ENCODE peak calls at places on chromosomes 4 and X, in eight cellular contexts. N is CD4-positive, alpha-beta T cell; V is lung; C is nephron progenitor cell; Z is H9; S is colonic mucosa; A is cardiac fibroblast; K is fibroblast of pulmonary artery. O is an unnamed sample.

GRCh38 chr4:153296424-153296823 is 48.1 kb upstream of the MND1 start:
- DNase-seq in V (no peak), S (peak), Z (no peak), N (no peak), A (no peak), K (peak), C (peak), O (peak)

GRCh38 chrX:10041383-10041782 is 74.2 kb downstream of the CLDN34 start:
- DNase-seq in Z (peak), V (no peak), K (no peak), A (no peak), N (no peak), C (no peak), S (no peak), O (peak)

GRCh38 chrX:115602729-115603389 is 41.9 kb downstream of the PLS3 start:
- DNase-seq in K (no peak), V (no peak), N (no peak), A (peak), C (no peak), S (no peak), Z (no peak), O (no peak)

GRCh38 chr4:173752610-173753009 is 222.6 kb upstream of the HAND2 start:
- DNase-seq in Z (peak), V (no peak), N (no peak), S (peak), A (peak), C (peak), K (peak), O (no peak)

GRCh38 chrX:123408856-123409737 is 225.0 kb downstream of the GRIA3 start:
- DNase-seq in S (no peak), K (peak), Z (no peak), N (no peak), A (no peak), V (no peak), C (no peak), O (no peak)

GRCh38 chr4:176309046-176309445 is 10.7 kb upstream of the SPCS3 start:
- DNase-seq in A (no peak), Z (no peak), N (no peak), S (no peak), C (no peak), V (no peak), K (no peak), O (no peak)

GRCh38 chr4:177077095-177077494 is 232.6 kb upstream of the NEIL3 start:
- DNase-seq in Z (no peak), N (no peak), V (no peak), S (no peak), K (no peak), A (no peak), C (no peak), O (no peak)

GRCh38 chr4:184805462-184806245 is 20.1 kb downstream of the ACSL1 start:
- DNase-seq in A (no peak), S (peak), N (no peak), Z (peak), K (no peak), V (peak), C (no peak), O (no peak)

GRCh38 chr4:6723851-6724250 is 7.9 kb downstream of the BLOC1S4 start:
- DNase-seq in V (no peak), K (no peak), S (no peak), A (no peak), N (no peak), C (no peak), Z (no peak), O (no peak)

GRCh38 chrX:135977611-135978010 is 3.8 kb upstream of the MMGT1 start:
- DNase-seq in N (no peak), K (peak), V (no peak), S (no peak), Z (no peak), A (peak), C (no peak), O (peak)

GRCh38 chrX:152306331-152306730 is 144.8 kb downstream of the GABRA3 start:
- DNase-seq in V (no peak), K (no peak), S (no peak), A (no peak), Z (no peak), C (no peak), N (no peak), O (no peak)

GRCh38 chrX:153873282-153874090 is 12.5 kb downstream of the L1CAM start:
- DNase-seq in Z (no peak), V (no peak), A (no peak), N (no peak), C (no peak), S (no peak), K (no peak), O (no peak)

GRCh38 chr4:41882622-41883347 is 52.4 kb upstream of the TMEM33 start:
- DNase-seq in N (peak), Z (peak), V (no peak), K (peak), S (peak), A (peak), C (peak), O (no peak)

GRCh38 chr4:1235381-1236102 is 13.4 kb downstream of the CTBP1 start:
- DNase-seq in K (no peak), S (no peak), A (no peak), V (no peak), N (no peak), C (no peak), Z (no peak), O (no peak)

GRCh38 chr4:2259541-2260267 is 2.2 kb downstream of the MXD4 start:
- DNase-seq in K (no peak), N (no peak), V (no peak), S (no peak), C (no peak), Z (no peak), A (no peak), O (no peak)

GRCh38 chr4:37826282-37827029 is at the start of gene PGM2:
- DNase-seq in K (peak), V (peak), S (peak), Z (peak), N (peak), C (peak), A (peak), O (no peak)

GRCh38 chr4:178471385-178471784 is 1029.1 kb upstream of the AGA start:
- DNase-seq in K (no peak), Z (no peak), S (no peak), N (no peak), V (no peak), C (no peak), A (no peak), O (no peak)
- TF ChIP-seq CTCF in K (no peak), Z (peak), S (no peak), N (no peak), V (no peak), C (no peak), A (no peak), O (no peak)

GRCh38 chr4:139704915-139705485 is 39.4 kb downstream of the MGST2 start:
- DNase-seq in K (no peak), C (no peak), N (no peak), V (no peak), A (peak), S (no peak), Z (no peak), O (no peak)
- TF ChIP-seq CTCF in K (peak), C (no peak), N (no peak), V (no peak), A (peak), S (no peak), Z (peak), O (peak)

DNA sequence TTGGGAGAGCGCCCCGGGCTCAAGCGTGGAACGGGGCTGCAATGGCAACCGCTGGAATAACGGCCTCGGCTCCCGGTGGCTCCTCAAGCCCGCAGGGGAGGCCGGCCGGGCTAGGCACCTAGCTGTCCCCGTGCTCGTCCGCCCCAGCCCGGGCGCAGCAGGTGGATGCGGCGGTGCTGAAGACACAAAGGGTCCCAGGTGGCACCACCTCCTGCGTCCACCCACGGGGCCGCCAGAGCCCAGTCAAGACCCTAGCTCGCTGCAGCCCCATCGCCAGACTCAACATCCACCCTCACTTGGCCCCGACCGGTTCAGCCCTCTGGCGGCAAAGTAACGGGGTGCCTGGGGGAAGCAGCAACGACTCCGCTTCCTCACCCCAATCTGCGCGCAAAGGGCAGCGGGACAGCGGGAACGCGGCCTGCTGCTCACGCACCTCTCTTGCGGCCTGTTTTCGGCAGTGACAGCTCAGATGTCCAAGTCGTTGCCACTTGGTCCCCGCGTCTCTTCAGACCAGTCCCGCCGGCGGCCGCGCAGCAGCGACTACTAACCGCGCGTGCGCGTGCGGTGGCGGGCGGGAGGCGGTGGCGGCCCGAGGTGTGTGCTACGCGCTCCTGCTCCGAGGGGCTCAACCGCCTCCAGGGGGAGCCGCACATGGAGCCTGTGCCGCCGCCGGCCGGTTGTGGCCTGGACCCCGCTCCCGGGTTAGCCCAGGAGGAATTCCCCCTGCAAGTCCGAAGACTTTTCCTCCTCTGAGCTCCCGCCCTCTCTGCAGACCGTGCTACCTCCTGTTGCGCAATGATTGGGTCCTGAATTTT is at the start of gene CLGN:
- DNase-seq in Z (peak), K (peak), V (peak), A (peak), C (peak), N (peak), S (peak), O (no peak)
- TF ChIP-seq CTCF in Z (peak), K (peak), V (peak), A (peak), C (peak), N (peak), S (no peak), O (peak)

GRCh38 chr4:99563310-99564186 is at the start of gene TRMT10A:
- DNase-seq in V (peak), A (peak), N (peak), S (peak), Z (peak), C (peak), K (peak), O (peak)
- TF ChIP-seq CTCF in V (no peak), A (no peak), N (no peak), S (no peak), Z (no peak), C (no peak), K (no peak), O (no peak)

GRCh38 chrX:17323397-17323796 is 51.6 kb upstream of the NHS start:
- DNase-seq in Z (no peak), N (no peak), V (no peak), S (no peak), A (no peak), C (no peak), K (no peak), O (no peak)
- TF ChIP-seq CTCF in Z (peak), N (no peak), V (no peak), S (no peak), A (no peak), C (no peak), K (no peak), O (no peak)

GRCh38 chr4:114184901-114185300 is 205.5 kb upstream of the ARSJ start:
- DNase-seq in V (no peak), C (no peak), K (no peak), Z (no peak), N (no peak), S (no peak), A (no peak), O (no peak)
- TF ChIP-seq CTCF in V (no peak), C (no peak), K (no peak), Z (no peak), N (no peak), S (no peak), A (no peak), O (no peak)

DNA sequence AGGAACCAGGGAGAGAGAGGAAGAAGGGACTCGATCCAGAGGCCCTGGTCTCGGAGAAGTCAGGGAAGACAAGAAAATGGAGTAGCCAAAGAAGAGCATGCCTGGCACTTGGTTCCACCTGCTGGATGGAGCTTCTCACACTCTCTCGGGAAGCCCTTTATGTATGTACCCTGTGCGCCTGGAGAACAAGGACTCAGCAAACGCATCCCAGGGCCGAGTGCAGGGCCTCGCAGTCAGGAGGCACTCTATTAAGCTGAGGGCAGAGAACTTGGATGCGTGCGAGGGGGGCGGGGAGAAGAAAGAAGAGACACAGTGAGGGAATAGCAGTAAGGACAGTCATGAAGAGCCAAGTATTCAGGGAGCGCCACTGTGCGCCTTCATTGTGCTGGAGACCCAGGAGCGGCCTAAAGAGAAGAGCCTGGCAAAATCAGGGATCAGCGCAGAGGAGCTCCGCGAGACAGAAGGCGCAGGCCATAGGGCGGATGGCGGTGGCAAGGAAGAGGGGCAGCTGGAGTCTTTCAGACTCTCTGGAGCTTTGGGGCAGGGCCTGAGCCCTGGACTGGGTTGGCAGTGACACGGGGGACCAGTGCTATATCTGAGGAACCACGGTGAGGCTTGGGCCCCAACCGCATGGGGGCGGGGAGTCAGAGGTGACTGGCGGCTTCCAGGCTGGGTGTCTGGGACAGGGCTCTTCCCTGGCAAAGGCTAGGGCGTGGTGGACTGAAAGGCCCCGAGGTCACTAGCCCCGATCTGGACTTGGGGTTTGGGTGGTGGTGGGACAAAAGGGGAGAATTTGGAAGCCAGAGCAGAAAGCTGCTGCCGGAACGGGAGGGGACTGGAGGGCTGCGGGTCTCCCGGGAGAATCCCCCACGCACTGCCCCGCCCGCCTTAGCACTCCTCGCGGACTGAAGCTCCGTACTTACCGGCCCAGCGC is 1.9 kb upstream of the SEPTIN6 start:
- DNase-seq in V (no peak), C (no peak), A (no peak), S (no peak), Z (peak), K (no peak), N (no peak), O (no peak)
- TF ChIP-seq CTCF in V (no peak), C (no peak), A (no peak), S (no peak), Z (no peak), K (no peak), N (no peak), O (no peak)

DNA sequence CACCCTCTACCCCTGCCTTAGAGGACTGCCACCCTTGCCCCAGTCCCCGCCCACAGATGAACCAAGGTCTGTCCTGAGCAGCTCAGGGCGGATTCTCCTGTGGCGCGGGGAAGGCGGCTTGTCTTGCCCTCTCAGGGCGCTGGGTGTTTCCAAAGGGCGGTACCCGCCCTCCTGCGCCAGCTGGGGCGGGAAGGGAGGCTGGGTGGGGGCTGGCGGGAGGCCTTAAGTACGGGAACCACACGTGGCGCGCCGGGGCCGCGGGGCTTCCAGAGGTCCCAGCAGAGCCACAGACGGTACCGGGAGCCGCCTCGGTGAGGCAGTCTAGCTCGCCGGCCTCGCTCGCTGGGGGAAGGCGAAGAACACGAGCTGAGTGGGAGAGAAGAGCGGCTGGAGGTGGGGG is 361.1 kb downstream of the MID1IP1 start:
- DNase-seq in C (peak), N (peak), S (peak), Z (peak), V (no peak), A (no peak), K (no peak), O (no peak)
- TF ChIP-seq CTCF in C (peak), N (peak), S (no peak), Z (peak), V (no peak), A (no peak), K (no peak), O (no peak)

GRCh38 chr4:148704291-148704690 is 262.1 kb upstream of the NR3C2 start:
- DNase-seq in Z (no peak), V (no peak), N (no peak), S (no peak), K (no peak), A (peak), C (no peak), O (no peak)
- TF ChIP-seq CTCF in Z (peak), V (no peak), N (no peak), S (no peak), K (no peak), A (peak), C (no peak), O (no peak)

O was measured in AG09309.